ENCODE peak calls at places on chromosomes 4 and X, in five cellular contexts. One of them, this sample, is unnamed.

GRCh38 chr4:145772347-145772746 is 92.4 kb downstream of the C4orf51 start:
- DNase-seq in EH: no peak
- DNase-seq in GM13977: no peak
- DNase-seq in ELF-1: no peak
- DNase-seq in naive B cell: no peak
- DNase-seq in this sample: no peak

GRCh38 chrX:153469811-153470410 is 465 bp downstream of the HAUS7 start:
- DNase-seq in GM13977: no peak
- DNase-seq in EH: peak
- DNase-seq in naive B cell: no peak
- DNase-seq in ELF-1: peak
- DNase-seq in this sample: peak

GRCh38 chr4:1610791-1611500 is 73.2 kb downstream of the FAM53A start:
- DNase-seq in EH: no peak
- DNase-seq in ELF-1: no peak
- DNase-seq in naive B cell: no peak
- DNase-seq in GM13977: no peak
- DNase-seq in this sample: no peak

GRCh38 chr4:125750827-125751466 is 436.2 kb downstream of the FAT4 start:
- DNase-seq in ELF-1: peak
- DNase-seq in naive B cell: no peak
- DNase-seq in GM13977: no peak
- DNase-seq in EH: peak
- DNase-seq in this sample: peak

GRCh38 chrX:15843960-15844359 is 10.7 kb downstream of the AP1S2 start:
- DNase-seq in EH: no peak
- DNase-seq in GM13977: no peak
- DNase-seq in ELF-1: no peak
- DNase-seq in naive B cell: no peak
- DNase-seq in this sample: no peak

GRCh38 chr4:1841201-1841885 is 14.6 kb downstream of the LETM1 start:
- DNase-seq in EH: no peak
- DNase-seq in naive B cell: no peak
- DNase-seq in ELF-1: no peak
- DNase-seq in GM13977: no peak
- DNase-seq in this sample: no peak

GRCh38 chr4:182124359-182124758 is 118.8 kb upstream of the TENM3 start:
- DNase-seq in naive B cell: no peak
- DNase-seq in GM13977: no peak
- DNase-seq in ELF-1: no peak
- DNase-seq in EH: no peak
- DNase-seq in this sample: no peak

GRCh38 chr4:7121174-7121573 is 53.3 kb upstream of the GRPEL1 start:
- DNase-seq in GM13977: no peak
- DNase-seq in ELF-1: no peak
- DNase-seq in EH: peak
- DNase-seq in naive B cell: no peak
- DNase-seq in this sample: no peak

GRCh38 chr4:138788857-138789256 is 226.7 kb upstream of the NOCT start:
- DNase-seq in GM13977: no peak
- DNase-seq in EH: no peak
- DNase-seq in ELF-1: no peak
- DNase-seq in naive B cell: no peak
- DNase-seq in this sample: no peak

GRCh38 chr4:38056024-38056685 is 96.0 kb downstream of the PTTG2 start:
- DNase-seq in ELF-1: no peak
- DNase-seq in GM13977: no peak
- DNase-seq in naive B cell: no peak
- DNase-seq in EH: no peak
- DNase-seq in this sample: no peak

GRCh38 chr4:137310593-137311490 is 221.5 kb downstream of the PCDH18 start:
- DNase-seq in naive B cell: no peak
- DNase-seq in EH: peak
- DNase-seq in ELF-1: no peak
- DNase-seq in GM13977: no peak
- DNase-seq in this sample: peak

GRCh38 chr4:168731006-168731636 is 234.3 kb downstream of the PALLD start:
- DNase-seq in naive B cell: no peak
- DNase-seq in EH: peak
- DNase-seq in ELF-1: no peak
- DNase-seq in GM13977: no peak
- DNase-seq in this sample: peak

GRCh38 chr4:187172340-187172761 is 448.7 kb upstream of the FAT1 start:
- DNase-seq in GM13977: no peak
- DNase-seq in EH: peak
- DNase-seq in naive B cell: no peak
- DNase-seq in ELF-1: peak
- DNase-seq in this sample: peak

GRCh38 chr4:4521069-4521468 is 20.8 kb downstream of the STX18 start:
- DNase-seq in naive B cell: no peak
- DNase-seq in ELF-1: no peak
- DNase-seq in EH: no peak
- DNase-seq in GM13977: no peak
- DNase-seq in this sample: no peak

GRCh38 chr4:167868163-167868562 is 224.2 kb upstream of the ANXA10 start:
- DNase-seq in GM13977: no peak
- DNase-seq in ELF-1: no peak
- DNase-seq in naive B cell: no peak
- DNase-seq in EH: no peak
- DNase-seq in this sample: peak

GRCh38 chr4:56314207-56314915 is 72.9 kb downstream of the AASDH start:
- DNase-seq in naive B cell: no peak
- DNase-seq in EH: no peak
- DNase-seq in ELF-1: peak
- DNase-seq in GM13977: no peak
- DNase-seq in this sample: no peak

GRCh38 chrX:30762754-30763153 is 109.5 kb downstream of the GK start:
- DNase-seq in ELF-1: no peak
- DNase-seq in naive B cell: no peak
- DNase-seq in EH: no peak
- DNase-seq in GM13977: no peak
- DNase-seq in this sample: no peak

GRCh38 chr4:88600129-88600849 is 8.0 kb downstream of the HERC3 start:
- DNase-seq in EH: peak
- DNase-seq in naive B cell: no peak
- DNase-seq in GM13977: no peak
- DNase-seq in ELF-1: no peak
- DNase-seq in this sample: peak

GRCh38 chr4:145840162-145840768 is 98.4 kb downstream of the ZNF827 start:
- DNase-seq in GM13977: peak
- DNase-seq in EH: peak
- DNase-seq in naive B cell: no peak
- DNase-seq in ELF-1: no peak
- DNase-seq in this sample: peak

GRCh38 chrX:87900320-87900908 is 382.8 kb downstream of the KLHL4 start:
- DNase-seq in ELF-1: no peak
- DNase-seq in GM13977: no peak
- DNase-seq in naive B cell: no peak
- DNase-seq in EH: no peak
- DNase-seq in this sample: no peak

GRCh38 chr4:7390366-7390765 is 44.4 kb downstream of the PSAPL1 start:
- DNase-seq in ELF-1: no peak
- DNase-seq in naive B cell: no peak
- DNase-seq in EH: no peak
- DNase-seq in GM13977: no peak
- DNase-seq in this sample: no peak

GRCh38 chr4:8912506-8912905 is 40.9 kb upstream of the HMX1 start:
- DNase-seq in GM13977: peak
- DNase-seq in naive B cell: no peak
- DNase-seq in EH: no peak
- DNase-seq in ELF-1: no peak
- DNase-seq in this sample: no peak

GRCh38 chrX:129931411-129932136 is 25.6 kb downstream of the UTP14A start:
- DNase-seq in EH: peak
- DNase-seq in naive B cell: peak
- DNase-seq in ELF-1: peak
- DNase-seq in GM13977: peak
- DNase-seq in this sample: peak

GRCh38 chr4:41538017-41538733 is at the start of gene LIMCH1:
- DNase-seq in naive B cell: no peak
- DNase-seq in EH: peak
- DNase-seq in ELF-1: peak
- DNase-seq in GM13977: no peak
- DNase-seq in this sample: peak

GRCh38 chr4:87981505-87981904 is 6.0 kb downstream of the SPP1 start:
- DNase-seq in naive B cell: no peak
- DNase-seq in ELF-1: no peak
- DNase-seq in EH: no peak
- DNase-seq in GM13977: no peak
- DNase-seq in this sample: no peak

GRCh38 chrX:1011632-1012283 is 200.7 kb downstream of the CRLF2 start:
- DNase-seq in ELF-1: peak
- DNase-seq in GM13977: no peak
- DNase-seq in EH: no peak
- DNase-seq in naive B cell: no peak
- DNase-seq in this sample: no peak

GRCh38 chr4:147674496-147674895 is 9.5 kb downstream of the PRMT9 start:
- DNase-seq in EH: no peak
- DNase-seq in GM13977: no peak
- DNase-seq in ELF-1: no peak
- DNase-seq in naive B cell: no peak
- DNase-seq in this sample: no peak

GRCh38 chr4:124590480-124590879 is 122.1 kb downstream of the ANKRD50 start:
- DNase-seq in ELF-1: no peak
- DNase-seq in GM13977: no peak
- DNase-seq in EH: no peak
- DNase-seq in naive B cell: no peak
- DNase-seq in this sample: no peak

GRCh38 chr4:186657766-186658165 is 65.9 kb downstream of the FAT1 start:
- DNase-seq in naive B cell: no peak
- DNase-seq in EH: peak
- DNase-seq in GM13977: no peak
- DNase-seq in ELF-1: no peak
- DNase-seq in this sample: peak

GRCh38 chr4:37748546-37748945 is 62.4 kb upstream of the RELL1 start:
- DNase-seq in naive B cell: peak
- DNase-seq in GM13977: no peak
- DNase-seq in ELF-1: no peak
- DNase-seq in EH: no peak
- DNase-seq in this sample: no peak

GRCh38 chrX:39883664-39884063 is 214.1 kb downstream of the BCOR start:
- DNase-seq in GM13977: no peak
- DNase-seq in ELF-1: no peak
- DNase-seq in EH: no peak
- DNase-seq in naive B cell: no peak
- DNase-seq in this sample: no peak

GRCh38 chrX:107672955-107673378 is 44.7 kb downstream of the PRPS1 start:
- DNase-seq in ELF-1: peak
- DNase-seq in GM13977: peak
- DNase-seq in naive B cell: peak
- DNase-seq in EH: peak
- DNase-seq in this sample: peak

GRCh38 chrX:137166591-137166990 is 132.8 kb upstream of the GPR101 start:
- DNase-seq in naive B cell: no peak
- DNase-seq in GM13977: no peak
- DNase-seq in EH: no peak
- DNase-seq in ELF-1: peak
- DNase-seq in this sample: no peak

This sample was measured in GM23248.